ENCODE peak calls at places on chromosomes 5 and 9, in five cellular contexts. R, A, N, E and X are unnamed samples.
A peak's percentile ranks its signal among the peaks of the same experiment; 100 is the strongest.

GRCh38 chr5:36876389-36876964 is at the start of gene NIPBL:
- DNase-seq in R (peak; percentile 89), A (peak; percentile 95), N (peak; percentile 95), E (peak; percentile 97), X (peak; percentile 92)

GRCh38 chr5:16057277-16057676 is 122.3 kb downstream of the MARCHF11 start:
- DNase-seq in R (no peak), A (no peak), N (no peak), E (no peak), X (no peak)

GRCh38 chr9:2859776-2860379 is 16.0 kb upstream of the PUM3 start:
- DNase-seq in R (no peak), A (no peak), N (peak; percentile 73), E (no peak), X (no peak)

GRCh38 chr9:136821333-136822031 is 13.7 kb downstream of the RABL6 start:
- DNase-seq in R (no peak), A (no peak), N (no peak), E (no peak), X (no peak)

GRCh38 chr9:134642385-134643181 is 980 bp downstream of the COL5A1 start:
- DNase-seq in R (peak; percentile 42), A (peak; percentile 82), N (peak; percentile 44), E (no peak), X (peak; percentile 94)

GRCh38 chr9:68740561-68740960 is 35.5 kb downstream of the PIP5K1B start:
- DNase-seq in R (no peak), A (no peak), N (peak; percentile 2), E (no peak), X (no peak)

GRCh38 chr5:128199104-128199503 is 115.5 kb downstream of the SLC12A2 start:
- DNase-seq in R (peak; percentile 35), A (no peak), N (peak; percentile 47), E (no peak), X (no peak)

GRCh38 chr5:72228957-72229356 is 91.1 kb downstream of the MRPS27 start:
- DNase-seq in R (no peak), A (no peak), N (no peak), E (no peak), X (no peak)

GRCh38 chr9:134737842-134738580 is 96.4 kb downstream of the COL5A1 start:
- DNase-seq in R (no peak), A (no peak), N (no peak), E (no peak), X (no peak)

GRCh38 chr9:131417264-131418142 is 23.6 kb downstream of the PRRC2B start:
- DNase-seq in R (no peak), A (no peak), N (no peak), E (no peak), X (no peak)

GRCh38 chr5:82523633-82524032 is 245.5 kb upstream of the RPS23 start:
- DNase-seq in R (no peak), A (no peak), N (no peak), E (no peak), X (no peak)

GRCh38 chr9:2109066-2109650 is 94.0 kb downstream of the SMARCA2 start:
- DNase-seq in R (no peak), A (no peak), N (no peak), E (no peak), X (no peak)

GRCh38 chr9:120877276-120878034 is 467 bp upstream of the PHF19 start:
- DNase-seq in R (no peak), A (no peak), N (peak; percentile 74), E (peak; percentile 93), X (no peak)
- TF ChIP-seq POLR2A in R (no peak), A (no peak), N (peak; percentile 70), E (no peak), X (no peak)

GRCh38 chr5:126852104-126852531 is 75.2 kb downstream of the LMNB1 start:
- DNase-seq in R (no peak), A (no peak), N (no peak), E (no peak), X (no peak)

GRCh38 chr5:126851441-126852103 is 74.6 kb downstream of the LMNB1 start:
- DNase-seq in R (no peak), A (no peak), N (no peak), E (no peak), X (no peak)

GRCh38 chr5:126855266-126855665 is 78.3 kb downstream of the LMNB1 start:
- DNase-seq in R (no peak), A (no peak), N (no peak), E (no peak), X (no peak)

GRCh38 chr5:126854526-126855110 is 77.7 kb downstream of the LMNB1 start:
- DNase-seq in R (no peak), A (no peak), N (no peak), E (no peak), X (no peak)

GRCh38 chr5:126852916-126853315 is 76.0 kb downstream of the LMNB1 start:
- DNase-seq in R (no peak), A (no peak), N (no peak), E (no peak), X (no peak)
- H3K4me3 ChIP-seq in R (no peak overlapping the region), A (no peak overlapping the region), N (no peak overlapping the region), E (no peak overlapping the region), X (no peak overlapping the region)

DNA sequence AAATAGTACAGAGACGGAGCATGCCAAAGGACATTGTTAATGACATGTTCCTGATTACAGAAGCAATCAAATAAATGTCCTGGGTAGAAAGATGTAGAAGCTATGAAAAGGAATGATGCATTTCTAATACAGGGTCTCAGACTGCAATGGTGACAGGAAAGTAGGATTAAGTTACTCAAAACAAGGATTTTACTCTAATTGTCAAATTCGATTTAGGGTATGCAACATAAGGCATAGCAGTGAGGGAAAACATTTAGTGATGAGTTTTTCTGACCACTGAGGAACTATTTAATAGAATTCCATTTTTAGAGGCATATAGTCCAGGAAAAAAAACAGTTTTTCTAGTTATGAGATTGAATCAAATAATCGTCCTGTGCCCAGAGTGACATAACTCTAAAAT is 715.1 kb upstream of the ACO1 start:
- DNase-seq in R (no peak), A (no peak), N (no peak), E (no peak), X (no peak)
- TF ChIP-seq CTCF in R (no peak), A (no peak), N (no peak), E (no peak), X (no peak)

GRCh38 chr9:14961372-14962068 is 51.3 kb upstream of the FREM1 start:
- DNase-seq in R (no peak), A (no peak), N (peak; percentile 11), E (no peak), X (no peak)
- TF ChIP-seq POLR2A in R (no peak), A (no peak), N (no peak), E (no peak), X (no peak)

GRCh38 chr9:114154597-114155102 is 687 bp upstream of the COL27A1 start:
- DNase-seq in R (no peak), A (no peak), N (no peak), E (no peak), X (no peak)
- H3K4me3 ChIP-seq in R (peak overlapping the region; percentile 90), A (peak overlapping the region; percentile 83), N (peak overlapping the region; percentile 92), E (no peak overlapping the region), X (no peak overlapping the region)

DNA sequence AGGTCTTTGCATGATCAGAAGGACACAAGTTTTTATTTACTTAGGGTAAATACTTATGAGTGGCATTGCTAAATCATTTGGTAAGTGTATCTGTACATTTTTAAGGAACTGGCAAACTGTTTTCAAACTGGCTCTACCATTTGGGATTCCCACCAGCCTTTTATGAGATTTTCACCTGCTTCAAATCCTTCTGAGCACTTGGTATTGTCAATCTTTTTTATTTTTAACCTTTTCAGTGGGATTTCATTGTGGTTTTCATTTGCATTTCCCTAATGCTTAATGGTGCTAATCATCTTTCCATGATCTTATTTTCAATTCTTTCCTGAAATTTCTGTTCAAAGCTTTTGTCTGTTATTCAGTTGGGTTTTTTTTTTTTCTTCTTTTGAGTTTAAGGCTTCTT is 475.6 kb downstream of the MAN2A1 start:
- DNase-seq in R (no peak), A (no peak), N (no peak), E (no peak), X (no peak)
- TF ChIP-seq CTCF in R (no peak), A (no peak), N (no peak), E (no peak), X (no peak)

GRCh38 chr5:173689713-173690360 is 73.4 kb upstream of the BOD1 start:
- DNase-seq in R (peak; percentile 17), A (no peak), N (peak; percentile 48), E (no peak), X (no peak)
- TF ChIP-seq POLR2A in R (no peak), A (no peak), N (no peak), E (no peak), X (no peak)

GRCh38 chr9:127981559-127982121 is 851 bp upstream of the EEIG1 start:
- DNase-seq in R (no peak), A (no peak), N (no peak), E (no peak), X (no peak)
- H3K4me3 ChIP-seq in R (peak overlapping the region; percentile 93), A (peak overlapping the region; percentile 91), N (peak overlapping the region; percentile 91), E (peak overlapping the region; percentile 93), X (no peak overlapping the region)